ENCODE peak calls at places on chromosome 2, in nine cellular contexts. J is upper lobe of left lung; C is spleen; K is astrocyte; H is CD4-positive, alpha-beta memory T cell; I is right cardiac atrium; T is left lung; X is MM.1S; L is CD8-positive, alpha-beta memory T cell. M is an unnamed sample.

GRCh38 chr2:188028739-188029138 is 262.9 kb upstream of the GULP1 start:
- DNase-seq in J (no peak), C (no peak), K (no peak), H (no peak), I (no peak), T (no peak), X (no peak), L (no peak), M (no peak)

GRCh38 chr2:44943031-44943692 is 1.7 kb downstream of the SIX3 start:
- DNase-seq in J (no peak), C (no peak), K (no peak), H (no peak), I (no peak), T (no peak), X (no peak), L (no peak), M (no peak)

GRCh38 chr2:98385050-98385699 is 38.9 kb downstream of the CNGA3 start:
- DNase-seq in J (peak), C (peak), K (peak), H (peak), I (peak), T (peak), X (peak), L (peak), M (peak)

GRCh38 chr2:217802876-217803638 is 199.7 kb downstream of the TNS1 start:
- DNase-seq in J (peak), C (peak), K (no peak), H (no peak), I (peak), T (no peak), X (no peak), L (no peak), M (no peak)

GRCh38 chr2:70596293-70596692 is 42.7 kb upstream of the TGFA start:
- DNase-seq in J (no peak), C (no peak), K (peak), H (no peak), I (no peak), T (no peak), X (no peak), L (no peak), M (no peak)

GRCh38 chr2:226077031-226077430 is 677.5 kb downstream of the NYAP2 start:
- DNase-seq in J (no peak), C (no peak), K (no peak), H (no peak), I (no peak), T (no peak), X (no peak), L (no peak), M (no peak)

GRCh38 chr2:99851091-99851490 is 291.3 kb downstream of the AFF3 start:
- DNase-seq in J (no peak), C (no peak), K (no peak), H (no peak), I (no peak), T (no peak), X (no peak), L (no peak), M (no peak)

GRCh38 chr2:128736689-128737545 is 418.2 kb upstream of the HS6ST1 start:
- DNase-seq in J (peak), C (peak), K (peak), H (no peak), I (peak), T (peak), X (peak), L (peak), M (peak)

GRCh38 chr2:160574472-160575140 is 81.0 kb upstream of the RBMS1 start:
- DNase-seq in J (no peak), C (no peak), K (peak), H (no peak), I (no peak), T (no peak), X (no peak), L (no peak), M (no peak)

GRCh38 chr2:218229851-218230250 is 12.9 kb downstream of the ARPC2 start:
- DNase-seq in J (no peak), C (no peak), K (no peak), H (no peak), I (no peak), T (no peak), X (peak), L (no peak), M (no peak)

GRCh38 chr2:131835621-131836091 is 308.0 kb downstream of the CCDC74A start:
- DNase-seq in J (no peak), C (no peak), K (no peak), H (no peak), I (peak), T (no peak), X (no peak), L (no peak), M (no peak)

GRCh38 chr2:26477911-26478253 is at the start of gene OTOF:
- DNase-seq in J (no peak), C (no peak), K (peak), H (no peak), I (peak), T (no peak), X (no peak), L (no peak), M (peak)

GRCh38 chr2:19747310-19748072 is 154.3 kb downstream of the TTC32 start:
- DNase-seq in J (no peak), C (no peak), K (peak), H (no peak), I (no peak), T (no peak), X (no peak), L (no peak), M (no peak)

GRCh38 chr2:126761981-126762878 is 106.3 kb downstream of the GYPC start:
- DNase-seq in J (no peak), C (no peak), K (no peak), H (peak), I (no peak), T (no peak), X (no peak), L (peak), M (no peak)

GRCh38 chr2:84302513-84303412 is 156.3 kb downstream of the SUCLG1 start:
- DNase-seq in J (no peak), C (no peak), K (peak), H (peak), I (no peak), T (no peak), X (peak), L (peak), M (no peak)

GRCh38 chr2:221380049-221380448 is 192.1 kb downstream of the EPHA4 start:
- DNase-seq in J (no peak), C (no peak), K (no peak), H (no peak), I (no peak), T (no peak), X (no peak), L (no peak), M (no peak)

GRCh38 chr2:177909962-177910361 is 162.6 kb downstream of the PDE11A start:
- DNase-seq in J (no peak), C (no peak), K (no peak), H (no peak), I (no peak), T (no peak), X (no peak), L (no peak), M (no peak)

GRCh38 chr2:113211226-113212105 is 37.7 kb downstream of the PSD4 start:
- DNase-seq in J (no peak), C (no peak), K (peak), H (no peak), I (peak), T (no peak), X (no peak), L (no peak), M (no peak)

GRCh38 chr2:54772531-54772930 is 49.1 kb downstream of the EML6 start:
- DNase-seq in J (no peak), C (no peak), K (no peak), H (no peak), I (no peak), T (no peak), X (no peak), L (no peak), M (no peak)

GRCh38 chr2:161990036-161990435 is 84.0 kb downstream of the DPP4 start:
- DNase-seq in J (no peak), C (no peak), K (no peak), H (no peak), I (no peak), T (no peak), X (no peak), L (no peak), M (no peak)

GRCh38 chr2:30257266-30258214 is 26.2 kb downstream of the LBH start:
- DNase-seq in J (no peak), C (no peak), K (no peak), H (peak), I (no peak), T (no peak), X (no peak), L (peak), M (no peak)

GRCh38 chr2:240913810-240914644 is 7.9 kb downstream of the CROCC2 start:
- DNase-seq in J (peak), C (peak), K (peak), H (peak), I (peak), T (no peak), X (no peak), L (peak), M (peak)

GRCh38 chr2:237888389-237888788 is 29.0 kb downstream of the RAMP1 start:
- DNase-seq in J (no peak), C (no peak), K (peak), H (no peak), I (no peak), T (no peak), X (no peak), L (no peak), M (no peak)

GRCh38 chr2:99940963-99941362 is 201.4 kb downstream of the AFF3 start:
- DNase-seq in J (no peak), C (no peak), K (peak), H (no peak), I (peak), T (no peak), X (no peak), L (no peak), M (no peak)

GRCh38 chr2:210795506-210795905 is 239.1 kb downstream of the CPS1 start:
- DNase-seq in J (no peak), C (no peak), K (no peak), H (no peak), I (no peak), T (no peak), X (no peak), L (no peak), M (no peak)

GRCh38 chr2:22281033-22281432 is 1103.9 kb upstream of the KLHL29 start:
- DNase-seq in J (peak), C (no peak), K (peak), H (no peak), I (no peak), T (no peak), X (no peak), L (no peak), M (no peak)

GRCh38 chr2:9518163-9518562 is 37.5 kb downstream of the ADAM17 start:
- DNase-seq in J (no peak), C (no peak), K (no peak), H (no peak), I (no peak), T (no peak), X (no peak), L (no peak), M (no peak)

GRCh38 chr2:25736899-25737515 is 63.6 kb upstream of the DTNB start:
- DNase-seq in J (no peak), C (no peak), K (no peak), H (no peak), I (no peak), T (no peak), X (no peak), L (no peak), M (no peak)

GRCh38 chr2:205776139-205776538 is 93.8 kb downstream of the NRP2 start:
- DNase-seq in J (peak), C (no peak), K (no peak), H (no peak), I (peak), T (peak), X (peak), L (no peak), M (peak)

GRCh38 chr2:142937347-142937746 is 59.9 kb downstream of the KYNU start:
- DNase-seq in J (no peak), C (no peak), K (no peak), H (no peak), I (no peak), T (no peak), X (no peak), L (no peak), M (no peak)

GRCh38 chr2:85560812-85561279 is 447 bp downstream of the GGCX start:
- DNase-seq in J (no peak), C (no peak), K (no peak), H (no peak), I (no peak), T (no peak), X (no peak), L (no peak), M (no peak)

GRCh38 chr2:172084484-172084733 is 898 bp upstream of the DLX1 start:
- DNase-seq in J (no peak), C (no peak), K (no peak), H (no peak), I (no peak), T (no peak), X (no peak), L (no peak), M (no peak)

GRCh38 chr2:108492364-108492763 is 41.9 kb upstream of the LIMS1 start:
- DNase-seq in J (no peak), C (no peak), K (peak), H (no peak), I (no peak), T (no peak), X (no peak), L (no peak), M (no peak)

GRCh38 chr2:10285578-10286198 is 17.0 kb upstream of the HPCAL1 start:
- DNase-seq in J (peak), C (peak), K (no peak), H (no peak), I (peak), T (peak), X (no peak), L (no peak), M (no peak)

GRCh38 chr2:226475650-226476049 is 324.0 kb downstream of the IRS1 start:
- DNase-seq in J (no peak), C (no peak), K (peak), H (no peak), I (no peak), T (no peak), X (no peak), L (no peak), M (no peak)

GRCh38 chr2:100216015-100216414 is 73.6 kb upstream of the AFF3 start:
- DNase-seq in J (no peak), C (no peak), K (no peak), H (no peak), I (no peak), T (no peak), X (no peak), L (no peak), M (no peak)

GRCh38 chr2:235908826-235909225 is 259.4 kb downstream of the GBX2 start:
- DNase-seq in J (no peak), C (no peak), K (no peak), H (no peak), I (no peak), T (no peak), X (peak), L (no peak), M (no peak)

DNA sequence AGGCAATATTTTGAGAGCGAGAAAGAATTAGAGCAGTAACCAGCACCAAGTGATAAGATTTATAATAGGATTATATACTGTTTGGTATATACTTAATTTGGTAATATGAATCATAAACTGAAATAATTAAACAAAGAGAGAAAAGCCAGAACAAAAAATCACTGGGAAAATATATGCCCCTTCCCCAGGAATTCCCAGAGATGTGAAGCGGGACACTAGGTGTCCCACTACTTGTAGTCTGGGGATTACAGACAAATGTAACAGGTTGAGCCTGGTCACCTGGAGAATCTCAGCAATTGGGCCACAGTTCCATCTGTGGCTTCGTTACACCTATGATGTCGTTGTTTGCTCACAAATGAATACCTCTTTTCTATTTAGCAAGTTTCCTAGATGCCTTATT is 256.1 kb upstream of the CHAC2 start:
- DNase-seq in J (no peak), C (no peak), K (no peak), H (no peak), I (no peak), T (no peak), X (no peak), L (no peak), M (no peak)
- H3K27ac ChIP-seq in J (no peak), C (no peak), K (no peak), H (no peak), I (no peak), T (no peak), X (no peak), L (no peak), M (no peak)

GRCh38 chr2:1550076-1550475 is 136.8 kb downstream of the TPO start:
- DNase-seq in J (no peak), C (peak), K (no peak), H (no peak), I (no peak), T (peak), X (no peak), L (no peak), M (no peak)

GRCh38 chr2:1546901-1547300 is 133.6 kb downstream of the TPO start:
- DNase-seq in J (no peak), C (no peak), K (no peak), H (no peak), I (no peak), T (peak), X (no peak), L (no peak), M (no peak)

GRCh38 chr2:1551905-1552304 is 138.6 kb downstream of the TPO start:
- DNase-seq in J (no peak), C (no peak), K (no peak), H (no peak), I (no peak), T (no peak), X (no peak), L (no peak), M (no peak)

GRCh38 chr2:1550658-1551316 is 137.5 kb downstream of the TPO start:
- DNase-seq in J (peak), C (peak), K (no peak), H (peak), I (peak), T (peak), X (peak), L (peak), M (peak)

DNA sequence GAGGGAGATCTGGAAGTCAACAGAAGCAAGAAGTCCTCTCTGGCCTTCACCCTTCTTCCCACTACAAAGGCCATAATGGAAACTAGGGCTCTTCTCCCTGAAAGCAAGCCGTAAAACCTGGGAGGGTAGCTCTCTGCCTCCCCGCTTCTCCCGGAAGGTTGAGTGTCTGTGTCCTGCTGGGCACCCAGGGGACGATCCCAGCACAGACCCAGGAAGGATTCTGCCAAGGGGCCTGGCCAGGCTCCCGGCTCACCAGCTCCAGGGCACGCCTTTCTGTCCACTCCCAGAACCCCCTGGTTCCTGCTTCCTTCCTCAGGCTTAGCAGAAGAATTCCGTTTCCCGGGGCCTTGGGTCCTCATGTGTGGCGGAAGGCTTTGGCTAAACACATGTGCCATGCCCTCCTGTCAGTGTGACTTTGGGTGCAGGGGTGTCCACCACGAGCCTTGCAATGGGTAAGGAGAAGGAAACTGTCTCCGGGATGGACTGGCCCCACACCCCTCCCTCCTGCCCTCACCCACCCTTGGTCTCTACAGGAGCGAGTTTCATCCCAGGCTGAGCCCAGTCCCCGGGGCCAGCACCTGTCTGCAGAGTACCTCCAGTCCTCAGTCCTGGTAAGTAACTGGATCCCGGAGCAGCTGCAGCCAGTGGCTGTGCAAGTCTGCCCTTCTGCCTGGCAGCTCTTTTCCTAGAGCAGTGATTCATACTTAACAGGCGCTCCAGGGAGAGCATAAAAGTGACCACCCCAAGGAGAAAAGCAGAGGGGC is 135.8 kb downstream of the TPO start:
- DNase-seq in J (no peak), C (peak), K (no peak), H (no peak), I (no peak), T (peak), X (no peak), L (no peak), M (no peak)
- H3K27ac ChIP-seq in J (no peak), C (no peak), K (no peak), H (no peak), I (no peak), T (no peak), X (no peak), L (no peak), M (no peak)

GRCh38 chr2:209532321-209532720 is 108.5 kb downstream of the MAP2 start:
- DNase-seq in J (no peak), C (no peak), K (no peak), H (no peak), I (no peak), T (no peak), X (no peak), L (no peak), M (no peak)

GRCh38 chr2:209534228-209534627 is 110.4 kb downstream of the MAP2 start:
- DNase-seq in J (no peak), C (no peak), K (no peak), H (no peak), I (no peak), T (no peak), X (no peak), L (no peak), M (no peak)

GRCh38 chr2:209536363-209536762 is 112.5 kb downstream of the MAP2 start:
- DNase-seq in J (no peak), C (no peak), K (no peak), H (no peak), I (no peak), T (no peak), X (no peak), L (no peak), M (no peak)
- H3K27ac ChIP-seq in J (no peak), C (no peak), K (no peak), H (no peak), I (no peak), T (no peak), X (no peak), L (no peak), M (no peak)

DNA sequence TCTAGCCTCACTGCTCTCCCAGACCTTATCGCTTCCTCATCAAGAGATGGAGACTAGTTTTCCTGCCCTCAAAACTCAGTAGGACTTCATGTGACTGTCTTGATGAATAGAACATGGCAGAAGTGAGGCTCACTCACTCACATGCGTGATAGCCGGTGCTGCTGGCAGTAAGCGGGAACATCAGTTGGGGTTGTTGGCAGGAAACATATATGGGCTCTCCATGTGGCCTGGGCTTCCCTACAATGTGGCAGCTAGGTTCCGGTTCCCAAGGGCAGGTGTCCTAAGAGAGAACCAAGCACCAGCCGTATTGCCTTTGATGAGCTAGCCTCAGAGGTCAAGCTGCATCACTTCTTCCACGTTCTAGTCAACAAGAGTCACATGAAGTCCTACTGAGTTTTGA is 15.2 kb upstream of the FAHD2A start:
- DNase-seq in J (no peak), C (no peak), K (no peak), H (no peak), I (no peak), T (no peak), X (no peak), L (no peak), M (no peak)
- H3K27ac ChIP-seq in J (no peak), C (no peak), K (no peak), H (no peak), I (no peak), T (no peak), X (no peak), L (no peak), M (no peak)

GRCh38 chr2:154233231-154233630 is 361.5 kb downstream of the GALNT13 start:
- DNase-seq in J (no peak), C (no peak), K (no peak), H (no peak), I (no peak), T (no peak), X (no peak), L (no peak), M (no peak)
- H3K27ac ChIP-seq in J (no peak), C (no peak), K (no peak), H (no peak), I (no peak), T (no peak), X (no peak), L (no peak), M (no peak)